ENCODE peak calls at places on chromosomes 13 and 19, in six cellular contexts. D is upper lobe of left lung, B is tibial nerve, E is heart left ventricle, N is uterus, M is ovary. A is an unnamed sample.
A peak's percentile ranks its signal among the peaks of the same experiment; 100 is the strongest.

GRCh38 chr19:40256511-40256910 is 28.6 kb downstream of the AKT2 start:
- DNase-seq in D (peak; percentile 19), B (no peak), E (no peak), N (no peak), M (no peak), A (no peak)

GRCh38 chr19:57171551-57172081 is 4.3 kb upstream of the DUXA start:
- DNase-seq in D (peak; percentile 84), B (peak; percentile 15), E (peak; percentile 32), N (peak; percentile 19), M (peak; percentile 62), A (peak; percentile 10)

GRCh38 chr19:33698576-33699435 is 77.1 kb downstream of the CHST8 start:
- DNase-seq in D (peak; percentile 22), B (no peak), E (no peak), N (no peak), M (peak; percentile 17), A (no peak)

GRCh38 chr13:33388254-33388998 is 102.9 kb upstream of the STARD13 start:
- DNase-seq in D (no peak), B (no peak), E (no peak), N (no peak), M (no peak), A (no peak)

GRCh38 chr19:1068111-1069001 is 1.4 kb downstream of the ARHGAP45 start:
- DNase-seq in D (peak; percentile 91), B (peak; percentile 48), E (peak; percentile 56), N (no peak), M (peak; percentile 44), A (peak; percentile 66)

GRCh38 chr19:4916292-4917082 is 7.2 kb downstream of the UHRF1 start:
- DNase-seq in D (peak; percentile 85), B (no peak), E (no peak), N (no peak), M (no peak), A (peak; percentile 22)

GRCh38 chr19:48614436-48615144 is at the start of gene FAM83E:
- DNase-seq in D (peak; percentile 88), B (no peak), E (no peak), N (no peak), M (peak; percentile 53), A (peak; percentile 96)

GRCh38 chr13:21573920-21574712 is 29.9 kb downstream of the MICU2 start:
- DNase-seq in D (no peak), B (no peak), E (no peak), N (no peak), M (no peak), A (no peak)

GRCh38 chr19:3152431-3152780 is 16.6 kb downstream of the GNA15 start:
- DNase-seq in D (no peak), B (no peak), E (no peak), N (no peak), M (no peak), A (no peak)

GRCh38 chr19:51370230-51370629 is 1.4 kb upstream of the CLDND2 start:
- DNase-seq in D (no peak), B (no peak), E (no peak), N (no peak), M (no peak), A (no peak)

GRCh38 chr19:1408300-1409203 is 1.2 kb downstream of the DAZAP1 start:
- DNase-seq in D (peak; percentile 92), B (no peak), E (peak; percentile 66), N (no peak), M (peak; percentile 68), A (peak; percentile 55)

GRCh38 chr13:78759704-78760103 is 100.7 kb upstream of the OBI1 start:
- DNase-seq in D (no peak), B (no peak), E (no peak), N (no peak), M (no peak), A (no peak)

GRCh38 chr13:79119578-79120107 is 286.4 kb downstream of the RBM26 start:
- DNase-seq in D (peak; percentile 80), B (no peak), E (no peak), N (no peak), M (no peak), A (no peak)

GRCh38 chr19:55683449-55684261 is 8.6 kb downstream of the EPN1 start:
- DNase-seq in D (no peak), B (no peak), E (no peak), N (no peak), M (no peak), A (peak; percentile 74)

GRCh38 chr13:25943081-25943480 is 108.7 kb downstream of the SHISA2 start:
- DNase-seq in D (no peak), B (no peak), E (no peak), N (no peak), M (no peak), A (no peak)
- H3K27ac ChIP-seq in D (no peak overlapping the region), B (no peak overlapping the region), E (no peak overlapping the region), N (no peak overlapping the region), M (no peak overlapping the region), A (no peak overlapping the region)

DNA sequence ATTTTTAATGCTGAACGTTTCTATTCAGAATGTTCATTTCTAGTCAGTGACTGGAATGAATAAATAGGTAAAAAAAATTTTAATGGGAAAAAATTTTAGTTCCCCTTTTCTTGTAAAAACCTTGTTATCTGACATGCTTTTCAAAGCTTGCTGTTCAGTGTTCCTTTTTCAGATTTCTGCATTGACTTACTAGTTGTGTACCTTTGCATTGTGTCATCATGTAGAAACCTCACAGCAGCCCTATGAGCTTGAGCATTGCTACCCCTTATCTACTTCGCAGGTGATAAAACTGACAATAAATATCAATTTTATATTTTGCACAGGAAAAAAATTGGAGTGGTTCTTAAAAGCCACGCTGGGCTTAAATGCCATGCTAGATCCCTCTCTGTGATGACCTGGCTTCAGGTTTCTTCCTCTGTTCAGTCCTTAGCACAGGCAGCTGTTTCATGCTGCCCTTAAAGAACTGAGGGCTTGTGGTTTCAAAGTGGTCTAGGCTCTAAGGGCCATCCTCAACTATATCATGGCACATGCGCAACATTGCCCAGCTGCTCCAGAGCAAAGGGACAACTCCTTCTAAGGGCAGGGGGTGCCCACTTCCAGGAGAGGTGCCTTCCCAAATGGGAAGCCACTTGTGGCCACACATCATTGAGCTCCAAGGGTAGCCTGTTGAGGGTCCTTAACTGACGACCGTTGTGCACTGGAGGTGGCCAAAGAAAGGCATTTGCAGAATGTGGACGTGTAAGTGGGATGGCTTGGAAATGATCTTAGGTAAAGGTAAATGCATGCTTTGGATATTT is 7.5 kb downstream of the GPR183 start:
- DNase-seq in D (no peak), B (no peak), E (no peak), N (no peak), M (no peak), A (no peak)
- TF ChIP-seq POLR2A in D (no peak), B (no peak), E (no peak), N (no peak), M (no peak), A (no peak)

GRCh38 chr13:48588120-48588519 is 55.2 kb upstream of the RCBTB2 start:
- DNase-seq in D (no peak), B (no peak), E (no peak), N (no peak), M (no peak), A (no peak)
- TF ChIP-seq CTCF in D (no peak), B (no peak), E (no peak), N (no peak), M (no peak), A (no peak)

GRCh38 chr13:26968431-26969335 is 202.9 kb downstream of the USP12 start:
- DNase-seq in D (no peak), B (no peak), E (no peak), N (no peak), M (no peak), A (peak; percentile 86)

GRCh38 chr13:26965058-26965380 is 204.4 kb upstream of the GPR12 start:
- DNase-seq in D (no peak), B (no peak), E (no peak), N (no peak), M (no peak), A (peak; percentile 56)

GRCh38 chr13:26964278-26965057 is 203.9 kb upstream of the GPR12 start:
- DNase-seq in D (no peak), B (no peak), E (peak; percentile 29), N (no peak), M (no peak), A (no peak)

GRCh38 chr13:26967119-26968038 is 204.2 kb downstream of the USP12 start:
- DNase-seq in D (peak; percentile 58), B (no peak), E (peak; percentile 67), N (no peak), M (peak; percentile 70), A (no peak)

DNA sequence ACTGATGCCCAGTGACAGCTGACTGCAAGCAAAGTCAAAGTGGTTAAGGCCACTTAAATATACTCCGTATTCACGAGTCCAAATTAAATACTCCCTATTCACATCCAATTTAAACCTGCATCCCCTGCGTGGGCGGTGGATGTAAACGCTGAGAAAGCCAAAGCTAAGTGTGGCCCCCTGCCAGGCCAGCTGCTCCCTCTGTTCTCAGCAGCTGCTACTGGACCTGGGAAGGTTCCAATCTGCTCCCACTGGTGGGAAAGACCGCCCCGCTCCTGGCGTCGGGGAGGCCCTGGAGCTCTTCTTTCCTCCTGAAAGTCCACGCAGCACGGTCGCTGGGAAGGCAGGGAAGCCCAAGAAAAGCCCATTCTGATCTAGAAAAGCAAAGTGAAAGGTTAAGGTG is 205.4 kb upstream of the GPR12 start:
- DNase-seq in D (no peak), B (no peak), E (peak; percentile 85), N (peak; percentile 45), M (peak; percentile 90), A (no peak)
- H3K27ac ChIP-seq in D (no peak overlapping the region), B (no peak overlapping the region), E (peak overlapping the region; percentile 63), N (no peak overlapping the region), M (no peak overlapping the region), A (peak overlapping the region; percentile 84)

GRCh38 chr19:17423429-17424208 is 3.8 kb downstream of the MVB12A start:
- DNase-seq in D (peak; percentile 69), B (no peak), E (no peak), N (no peak), M (no peak), A (no peak)
- TF ChIP-seq POLR2A in D (no peak), B (no peak), E (no peak), N (no peak), M (no peak), A (no peak)

GRCh38 chr19:44777715-44778347 is at the start of gene CBLC:
- DNase-seq in D (peak; percentile 82), B (no peak), E (no peak), N (no peak), M (peak; percentile 44), A (peak; percentile 92)
- TF ChIP-seq CTCF in D (peak; percentile 10), B (no peak), E (no peak), N (no peak), M (no peak), A (peak; percentile 36)